ENCODE peak calls at places on chromosomes 12 and 14, in seven cellular contexts. Z, I, D, B, J, S and N are unnamed samples.
A peak's percentile ranks its signal among the peaks of the same experiment; 100 is the strongest.

GRCh38 chr12:1936406-1937320 is 18.2 kb upstream of the CACNA2D4 start:
- DNase-seq in Z (peak; percentile 82), I (peak; percentile 36), D (peak; percentile 38), B (no peak), J (peak; percentile 22), S (no peak), N (no peak)

GRCh38 chr14:35480119-35480769 is 53.7 kb upstream of the INSM2 start:
- DNase-seq in Z (peak; percentile 3), I (no peak), D (peak; percentile 3), B (peak; percentile 18), J (no peak), S (no peak), N (no peak)

GRCh38 chr14:60311417-60311816 is 62.4 kb downstream of the PPM1A start:
- DNase-seq in Z (peak; percentile 66), I (no peak), D (peak; percentile 21), B (peak; percentile 43), J (no peak), S (no peak), N (no peak)

GRCh38 chr14:39322807-39323206 is 89.1 kb downstream of the MIA2 start:
- DNase-seq in Z (peak; percentile 51), I (no peak), D (no peak), B (no peak), J (no peak), S (no peak), N (no peak)

GRCh38 chr12:41917827-41918445 is 226.7 kb downstream of the GXYLT1 start:
- DNase-seq in Z (no peak), I (no peak), D (peak; percentile 33), B (no peak), J (no peak), S (no peak), N (no peak)

GRCh38 chr12:42495244-42495643 is 94.3 kb downstream of the PRICKLE1 start:
- DNase-seq in Z (no peak), I (no peak), D (no peak), B (no peak), J (no peak), S (no peak), N (no peak)

GRCh38 chr12:76236640-76237039 is 111.6 kb downstream of the BBS10 start:
- DNase-seq in Z (peak; percentile 54), I (peak; percentile 8), D (peak; percentile 15), B (no peak), J (no peak), S (no peak), N (no peak)

GRCh38 chr12:131415781-131416180 is 295.1 kb upstream of the SFSWAP start:
- DNase-seq in Z (no peak), I (peak; percentile 66), D (no peak), B (peak; percentile 49), J (peak; percentile 52), S (no peak), N (no peak)

GRCh38 chr12:52211716-52212585 is 20.1 kb upstream of the KRT80 start:
- DNase-seq in Z (no peak), I (no peak), D (no peak), B (no peak), J (no peak), S (no peak), N (no peak)

GRCh38 chr12:75751769-75752471 is 240.5 kb upstream of the KRR1 start:
- DNase-seq in Z (peak; percentile 25), I (no peak), D (no peak), B (no peak), J (no peak), S (no peak), N (no peak)

GRCh38 chr14:75675265-75675960 is 14.4 kb downstream of the TTLL5 start:
- DNase-seq in Z (no peak), I (no peak), D (peak; percentile 11), B (peak; percentile 57), J (no peak), S (no peak), N (no peak)

GRCh38 chr14:36524874-36525745 is 5.1 kb upstream of the NKX2-1 start:
- DNase-seq in Z (no peak), I (peak; percentile 91), D (no peak), B (peak; percentile 91), J (peak; percentile 90), S (peak; percentile 81), N (peak; percentile 16)

GRCh38 chr14:97267509-97267908 is 470.3 kb downstream of the VRK1 start:
- DNase-seq in Z (no peak), I (no peak), D (no peak), B (no peak), J (no peak), S (no peak), N (no peak)

GRCh38 chr12:6952121-6952859 is 1.1 kb downstream of the PTPN6 start:
- DNase-seq in Z (no peak), I (no peak), D (no peak), B (no peak), J (no peak), S (no peak), N (no peak)

GRCh38 chr14:100468557-100468956 is 118.7 kb downstream of the BEGAIN start:
- DNase-seq in Z (no peak), I (no peak), D (no peak), B (no peak), J (no peak), S (no peak), N (no peak)

GRCh38 chr12:101940400-101940950 is 63.1 kb downstream of the DRAM1 start:
- DNase-seq in Z (no peak), I (no peak), D (no peak), B (no peak), J (no peak), S (no peak), N (no peak)

GRCh38 chr12:10196210-10196609 is 16.5 kb upstream of the GABARAPL1 start:
- DNase-seq in Z (no peak), I (no peak), D (no peak), B (no peak), J (no peak), S (no peak), N (no peak)

GRCh38 chr12:65495233-65495632 is 216.8 kb downstream of the MSRB3 start:
- DNase-seq in Z (peak; percentile 88), I (no peak), D (peak; percentile 80), B (peak; percentile 78), J (no peak), S (no peak), N (no peak)

GRCh38 chr12:15846887-15847286 is 35.3 kb upstream of the STRAP start:
- DNase-seq in Z (peak; percentile 69), I (no peak), D (peak; percentile 9), B (no peak), J (no peak), S (no peak), N (no peak)

GRCh38 chr12:262817-263216 is at the start of gene SLC6A13:
- DNase-seq in Z (no peak), I (no peak), D (no peak), B (peak; percentile 8), J (no peak), S (peak; percentile 9), N (no peak)

GRCh38 chr14:51609987-51610283 is 41.8 kb upstream of the FRMD6 start:
- DNase-seq in Z (peak; percentile 59), I (no peak), D (peak; percentile 83), B (no peak), J (no peak), S (no peak), N (no peak)

GRCh38 chr14:20680843-20681347 is 3.5 kb upstream of the RNASE4 start:
- DNase-seq in Z (no peak), I (no peak), D (no peak), B (no peak), J (no peak), S (no peak), N (no peak)

GRCh38 chr12:20189767-20190166 is 178.6 kb upstream of the PDE3A start:
- DNase-seq in Z (no peak), I (no peak), D (no peak), B (no peak), J (no peak), S (no peak), N (no peak)

GRCh38 chr12:132279184-132279889 is 50.1 kb downstream of the GALNT9 start:
- DNase-seq in Z (peak; percentile 9), I (no peak), D (no peak), B (peak; percentile 27), J (peak; percentile 66), S (no peak), N (no peak)

GRCh38 chr12:41663487-41664258 is 475.6 kb downstream of the PDZRN4 start:
- DNase-seq in Z (peak; percentile 20), I (no peak), D (peak; percentile 42), B (peak; percentile 79), J (no peak), S (peak; percentile 15), N (peak; percentile 73)

GRCh38 chr14:28303248-28303647 is 463.3 kb upstream of the FOXG1 start:
- DNase-seq in Z (no peak), I (no peak), D (no peak), B (no peak), J (no peak), S (no peak), N (no peak)

GRCh38 chr14:91372680-91373495 is 44.7 kb downstream of the CCDC88C start:
- DNase-seq in Z (no peak), I (no peak), D (no peak), B (no peak), J (no peak), S (no peak), N (no peak)

GRCh38 chr14:51342226-51342625 is 102.2 kb downstream of the TMX1 start:
- DNase-seq in Z (peak; percentile 56), I (no peak), D (peak; percentile 78), B (no peak), J (no peak), S (no peak), N (no peak)

GRCh38 chr12:121525411-121525810 is 55.4 kb downstream of the KDM2B start:
- DNase-seq in Z (no peak), I (no peak), D (no peak), B (no peak), J (no peak), S (no peak), N (peak; percentile 65)

GRCh38 chr14:64095620-64096019 is 198.6 kb downstream of the ESR2 start:
- DNase-seq in Z (peak; percentile 52), I (no peak), D (peak; percentile 24), B (peak; percentile 40), J (no peak), S (no peak), N (peak; percentile 51)

GRCh38 chr12:109921982-109922381 is 21.9 kb downstream of the TCHP start:
- DNase-seq in Z (no peak), I (no peak), D (no peak), B (no peak), J (no peak), S (no peak), N (no peak)
- H3K23ac ChIP-seq in Z (no peak overlapping the region), I (no peak overlapping the region), D (no peak overlapping the region), B (no peak overlapping the region), J (no peak overlapping the region), S (no peak overlapping the region), N (no peak overlapping the region)

GRCh38 chr12:91988076-91988475 is 157.6 kb downstream of the BTG1 start:
- DNase-seq in Z (no peak), I (no peak), D (no peak), B (no peak), J (no peak), S (no peak), N (no peak)
- H3K4me2 ChIP-seq in Z (no peak overlapping the region), I (no peak overlapping the region), D (no peak overlapping the region), B (no peak overlapping the region), J (no peak overlapping the region), S (no peak overlapping the region), N (no peak overlapping the region)

GRCh38 chr12:29582677-29583076 is 85.2 kb upstream of the OVCH1 start:
- DNase-seq in Z (no peak), I (no peak), D (no peak), B (no peak), J (no peak), S (no peak), N (no peak)
- H3K23ac ChIP-seq in Z (peak overlapping the region; percentile 80), I (no peak overlapping the region), D (no peak overlapping the region), B (no peak overlapping the region), J (no peak overlapping the region), S (no peak overlapping the region), N (no peak overlapping the region)

GRCh38 chr14:24367506-24368214 is at the start of gene NFATC4:
- DNase-seq in Z (peak; percentile 96), I (peak; percentile 88), D (peak; percentile 98), B (peak; percentile 98), J (peak; percentile 89), S (peak; percentile 90), N (peak; percentile 51)
- H3K4me2 ChIP-seq in Z (peak within 1 kb of the TSS; percentile 80), I (peak within 1 kb of the TSS; percentile 76), D (peak within 1 kb of the TSS; percentile 99), B (peak within 1 kb of the TSS; percentile 77), J (peak within 1 kb of the TSS; percentile 69), S (peak within 1 kb of the TSS; percentile 74), N (peak within 1 kb of the TSS; percentile 98)